ENCODE peak calls at places on chromosomes 5 and 9, in eight cellular contexts. W is mammary epithelial cell; D is CD8-positive, alpha-beta T cell; I is left ventricle myocardium inferior; Z is uterus; V is right atrium auricular region; X is transverse colon; J is aorta. Q is an unnamed sample. For H3K4me1, the result is how much of the 10 kb centered on the place peaks cover.

GRCh38 chr9:131304676-131305366 is 15.3 kb downstream of the PLPP7 start:
- DNase-seq in W (no peak), D (no peak), I (no peak), Z (no peak), V (no peak), X (no peak), J (no peak), Q (no peak)

GRCh38 chr9:15622596-15622995 is 69.8 kb downstream of the CCDC171 start:
- DNase-seq in W (no peak), D (no peak), I (no peak), Z (no peak), V (no peak), X (no peak), J (no peak), Q (no peak)

GRCh38 chr9:87573841-87574342 is 76.2 kb downstream of the DAPK1 start:
- DNase-seq in W (no peak), D (no peak), I (no peak), Z (no peak), V (no peak), X (no peak), J (no peak), Q (no peak)

GRCh38 chr5:172452398-172453205 is 1.7 kb downstream of the SH3PXD2B start:
- DNase-seq in W (peak), D (no peak), I (no peak), Z (no peak), V (no peak), X (peak), J (no peak), Q (peak)

GRCh38 chr9:123996731-123997421 is 14.7 kb upstream of the LHX2 start:
- DNase-seq in W (peak), D (no peak), I (no peak), Z (no peak), V (no peak), X (no peak), J (peak), Q (peak)

GRCh38 chr5:93294184-93294583 is 286.8 kb downstream of the NR2F1-AS1 start:
- DNase-seq in W (peak), D (no peak), I (no peak), Z (no peak), V (no peak), X (no peak), J (no peak), Q (no peak)

GRCh38 chr5:104456122-104456521 is 893.5 kb upstream of the NUDT12 start:
- DNase-seq in W (no peak), D (no peak), I (no peak), Z (no peak), V (no peak), X (no peak), J (no peak), Q (no peak)

GRCh38 chr5:175887463-175887862 is 16.1 kb downstream of the CPLX2 start:
- DNase-seq in W (no peak), D (no peak), I (no peak), Z (no peak), V (no peak), X (no peak), J (no peak), Q (peak)

GRCh38 chr9:92659601-92660000 is 10.3 kb downstream of the IPPK start:
- DNase-seq in W (no peak), D (no peak), I (no peak), Z (no peak), V (no peak), X (no peak), J (peak), Q (no peak)

GRCh38 chr9:7402704-7403389 is 396.7 kb downstream of the DMAC1 start:
- DNase-seq in W (peak), D (no peak), I (no peak), Z (no peak), V (no peak), X (no peak), J (no peak), Q (no peak)

GRCh38 chr5:78533356-78533755 is 115.2 kb downstream of the LHFPL2 start:
- DNase-seq in W (no peak), D (no peak), I (no peak), Z (no peak), V (no peak), X (no peak), J (no peak), Q (no peak)

GRCh38 chr5:112597831-112598230 is 139.9 kb upstream of the APC start:
- DNase-seq in W (no peak), D (no peak), I (no peak), Z (no peak), V (no peak), X (no peak), J (no peak), Q (no peak)

GRCh38 chr9:18990494-18990893 is 42.5 kb downstream of the SAXO1 start:
- DNase-seq in W (no peak), D (no peak), I (no peak), Z (no peak), V (no peak), X (no peak), J (no peak), Q (no peak)

GRCh38 chr5:141040093-141040762 is 10.9 kb upstream of the PCDHB1 start:
- DNase-seq in W (peak), D (no peak), I (peak), Z (peak), V (no peak), X (no peak), J (no peak), Q (peak)

GRCh38 chr5:6187501-6187900 is 190.8 kb downstream of the MED10 start:
- DNase-seq in W (no peak), D (no peak), I (no peak), Z (no peak), V (peak), X (no peak), J (no peak), Q (no peak)

GRCh38 chr5:6188344-6188743 is 190.0 kb downstream of the MED10 start:
- DNase-seq in W (no peak), D (no peak), I (no peak), Z (no peak), V (peak), X (no peak), J (no peak), Q (no peak)

GRCh38 chr5:6193315-6193714 is 185.0 kb downstream of the MED10 start:
- DNase-seq in W (no peak), D (no peak), I (no peak), Z (no peak), V (peak), X (no peak), J (no peak), Q (no peak)

GRCh38 chr5:6188976-6189375 is 189.4 kb downstream of the MED10 start:
- DNase-seq in W (no peak), D (no peak), I (no peak), Z (no peak), V (peak), X (no peak), J (no peak), Q (no peak)

GRCh38 chr5:6190838-6191237 is 187.5 kb downstream of the MED10 start:
- DNase-seq in W (no peak), D (no peak), I (no peak), Z (no peak), V (peak), X (no peak), J (no peak), Q (no peak)
- H3K4me1 ChIP-seq in W (under half), D (under half), I (under half), Z (under half), V (under half), X (under half), J (under half), Q (under half)

GRCh38 chr9:37198831-37199230 is 78.5 kb downstream of the ZCCHC7 start:
- DNase-seq in W (no peak), D (no peak), I (no peak), Z (no peak), V (no peak), X (no peak), J (no peak), Q (no peak)

GRCh38 chr9:37201581-37201980 is 81.2 kb downstream of the ZCCHC7 start:
- DNase-seq in W (no peak), D (no peak), I (no peak), Z (no peak), V (no peak), X (no peak), J (no peak), Q (no peak)

GRCh38 chr9:37200572-37201005 is 80.2 kb downstream of the ZCCHC7 start:
- DNase-seq in W (peak), D (no peak), I (no peak), Z (no peak), V (no peak), X (no peak), J (no peak), Q (no peak)

GRCh38 chr9:37197158-37198033 is 77.0 kb downstream of the ZCCHC7 start:
- DNase-seq in W (peak), D (no peak), I (no peak), Z (no peak), V (no peak), X (no peak), J (no peak), Q (no peak)

GRCh38 chr9:37198034-37198718 is 77.8 kb downstream of the ZCCHC7 start:
- DNase-seq in W (no peak), D (no peak), I (no peak), Z (no peak), V (no peak), X (no peak), J (no peak), Q (no peak)
- H3K4me1 ChIP-seq in W (under half), D (under half), I (under half), Z (under half), V (under half), X (under half), J (under half), Q (under half)

GRCh38 chr9:135895202-135895848 is 12.0 kb downstream of the CAMSAP1 start:
- DNase-seq in W (no peak), D (no peak), I (no peak), Z (no peak), V (no peak), X (no peak), J (no peak), Q (no peak)
- H3K4me1 ChIP-seq in W (under half), D (under half), I (under half), Z (under half), V (under half), X (under half), J (under half), Q (under half)

DNA sequence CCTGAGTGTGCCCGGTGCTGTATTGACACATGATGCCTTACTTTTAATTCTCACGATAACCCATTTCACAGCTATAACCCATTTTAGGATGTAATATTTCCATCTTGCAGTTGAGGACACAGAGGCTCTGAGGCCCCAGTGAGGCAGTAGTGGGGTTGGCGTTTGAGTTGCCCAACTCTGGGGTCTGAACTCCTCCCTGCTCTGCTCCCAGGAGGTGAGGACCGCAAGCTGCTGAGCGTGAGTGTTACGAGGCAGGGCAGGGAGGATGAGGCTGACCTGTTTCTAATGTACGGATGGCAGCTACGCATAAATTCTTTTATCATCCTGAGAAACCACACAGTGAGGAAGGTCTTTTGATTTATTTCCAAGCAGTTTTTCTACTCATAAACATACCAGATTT is 11.4 kb downstream of the LRRC8A start:
- DNase-seq in W (no peak), D (no peak), I (no peak), Z (no peak), V (no peak), X (no peak), J (no peak), Q (no peak)
- H3K4me1 ChIP-seq in W (half or more), D (half or more), I (half or more), Z (under half), V (under half), X (under half), J (under half), Q (under half)

DNA sequence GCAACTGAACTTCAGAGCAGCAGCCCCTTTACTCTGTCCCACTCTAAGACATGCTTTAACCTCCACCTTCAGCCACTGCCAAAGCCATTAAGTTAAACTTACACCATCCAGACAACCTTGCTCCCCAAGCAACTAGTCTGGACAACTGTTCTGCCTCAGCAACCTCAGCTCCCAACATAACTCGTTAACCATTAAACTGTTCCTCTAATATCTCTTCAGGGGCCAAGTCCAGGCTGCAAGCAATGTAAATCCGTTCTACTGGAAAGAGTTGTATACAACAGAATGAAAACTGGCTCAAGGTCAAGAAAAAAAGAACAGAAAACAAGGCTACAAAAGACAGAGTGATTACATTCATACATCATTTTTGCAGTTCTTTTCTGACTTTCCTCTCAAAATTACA is 131.7 kb upstream of the TARS1 start:
- DNase-seq in W (no peak), D (no peak), I (no peak), Z (no peak), V (no peak), X (peak), J (no peak), Q (no peak)
- H3K4me1 ChIP-seq in W (under half), D (under half), I (under half), Z (under half), V (under half), X (under half), J (under half), Q (under half)

GRCh38 chr5:178236685-178237084 is 4.1 kb upstream of the PHYKPL start:
- DNase-seq in W (no peak), D (no peak), I (peak), Z (no peak), V (peak), X (no peak), J (peak), Q (no peak)
- H3K4me1 ChIP-seq in W (under half), D (half or more), I (half or more), Z (under half), V (half or more), X (under half), J (under half), Q (under half)

DNA sequence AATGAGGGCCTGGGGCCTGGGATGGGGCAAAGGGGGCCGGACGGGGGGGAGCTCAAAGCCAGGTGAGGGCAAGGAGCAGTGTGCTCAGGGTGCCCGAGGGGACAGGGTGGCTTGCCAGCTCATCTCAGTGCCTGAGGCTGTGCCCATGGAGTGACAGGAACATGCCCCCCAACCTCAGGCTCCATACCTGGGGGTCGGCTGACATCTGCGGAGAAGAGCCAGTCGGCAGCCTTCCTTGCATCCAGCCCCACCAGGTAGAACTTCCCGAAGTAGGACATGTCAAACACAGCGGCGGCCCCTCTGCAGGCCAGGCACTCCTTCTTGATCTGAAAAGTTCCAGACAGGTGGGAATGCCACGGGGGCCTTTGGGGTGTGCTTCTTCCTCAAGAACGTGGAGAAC is 42.1 kb downstream of the SARDH start:
- DNase-seq in W (no peak), D (no peak), I (peak), Z (no peak), V (no peak), X (no peak), J (peak), Q (no peak)
- H3K4me1 ChIP-seq in W (under half), D (under half), I (under half), Z (under half), V (under half), X (under half), J (under half), Q (under half)

Q was measured in endodermal cell.